ENCODE peak calls at places on chromosomes 3 and 15, in eight cellular contexts. D is AG08395; Q is activated CD4-positive, alpha-beta T cell treated with anti-CD3 and anti-CD28 coated beads for 48 hours; I is WTC11; V is T-helper 1 cell; K is GM06990; P is transverse colon; C is HFF-Myc. L is an unnamed sample.

GRCh38 chr3:42394579-42395288 is 15.7 kb downstream of the LYZL4 start:
- DNase-seq in D (no peak), Q (no peak), I (no peak), V (no peak), K (no peak), P (no peak), C (no peak), L (no peak)

GRCh38 chr3:122416966-122417365 is 1.1 kb upstream of the WDR5B start:
- DNase-seq in D (no peak), Q (no peak), I (no peak), V (no peak), K (no peak), P (no peak), C (no peak), L (peak)

GRCh38 chr3:55526332-55527030 is 39.4 kb upstream of the WNT5A start:
- DNase-seq in D (no peak), Q (no peak), I (no peak), V (no peak), K (no peak), P (no peak), C (no peak), L (no peak)

GRCh38 chr15:57380854-57381253 is 4.5 kb downstream of the CGNL1 start:
- DNase-seq in D (no peak), Q (no peak), I (no peak), V (no peak), K (no peak), P (no peak), C (no peak), L (no peak)

GRCh38 chr15:42046597-42046996 is 25.8 kb upstream of the PLA2G4E start:
- DNase-seq in D (no peak), Q (no peak), I (no peak), V (no peak), K (no peak), P (no peak), C (no peak), L (no peak)

GRCh38 chr3:172666873-172667694 is 43.8 kb downstream of the NCEH1 start:
- DNase-seq in D (peak), Q (peak), I (peak), V (peak), K (peak), P (peak), C (peak), L (peak)

GRCh38 chr3:66021731-66022131 is 17.0 kb downstream of the MAGI1 start:
- DNase-seq in D (peak), Q (no peak), I (no peak), V (no peak), K (no peak), P (no peak), C (no peak), L (peak)

GRCh38 chr3:133547432-133548041 is 25.9 kb upstream of the CDV3 start:
- DNase-seq in D (peak), Q (no peak), I (no peak), V (no peak), K (no peak), P (no peak), C (no peak), L (peak)

GRCh38 chr15:57367556-57367955 is 8.7 kb upstream of the CGNL1 start:
- DNase-seq in D (no peak), Q (no peak), I (no peak), V (no peak), K (no peak), P (no peak), C (no peak), L (no peak)

GRCh38 chr3:121651684-121652083 is 9.0 kb downstream of the HCLS1 start:
- DNase-seq in D (no peak), Q (no peak), I (no peak), V (no peak), K (no peak), P (no peak), C (no peak), L (peak)

GRCh38 chr3:126053513-126053912 is 30.4 kb downstream of the SLC41A3 start:
- DNase-seq in D (no peak), Q (no peak), I (no peak), V (no peak), K (no peak), P (no peak), C (no peak), L (peak)

GRCh38 chr15:55630921-55631320 is 42.8 kb upstream of the PYGO1 start:
- DNase-seq in D (no peak), Q (no peak), I (no peak), V (no peak), K (no peak), P (no peak), C (no peak), L (no peak)

GRCh38 chr3:15354485-15354884 is 22.1 kb upstream of the SH3BP5 start:
- DNase-seq in D (no peak), Q (no peak), I (no peak), V (no peak), K (no peak), P (no peak), C (no peak), L (no peak)

GRCh38 chr3:138640537-138640936 is 32.0 kb downstream of the FAIM start:
- DNase-seq in D (no peak), Q (no peak), I (no peak), V (no peak), K (no peak), P (no peak), C (no peak), L (no peak)

GRCh38 chr3:31193871-31194270 is 299.4 kb upstream of the GADL1 start:
- DNase-seq in D (no peak), Q (no peak), I (no peak), V (no peak), K (no peak), P (no peak), C (no peak), L (no peak)